ENCODE peak calls at places on chromosomes 4 and X, in ten cellular contexts. One of them, this sample, is unnamed.

GRCh38 chrX:15471016-15471415 is 22.1 kb downstream of the PIR start:
- DNase-seq in H54: no peak
- DNase-seq in stimulated activated CD4-positive, alpha-beta T cell treated with anti-CD3 and anti-CD28 coated beads, Interleukin-15, amount 100 ng/mL, for 48 hours: peak
- DNase-seq in left cardiac atrium: peak
- DNase-seq in psoas muscle: peak
- DNase-seq in activated naive CD8-positive, alpha-beta T cell treated with anti-CD3 and anti-CD28 coated beads for 36 hours: peak
- DNase-seq in nephron progenitor cell: peak
- DNase-seq in stimulated activated CD8-positive, alpha-beta memory T cell treated with anti-CD3 and anti-CD28 coated beads, Interleukin-7, amount 100 ng/mL, for 24 hours: no peak
- DNase-seq in Caki2: peak
- DNase-seq in Ammon's horn: peak
- DNase-seq in this sample: peak

GRCh38 chr4:1012031-1012739 is 759 bp downstream of the FGFRL1 start:
- DNase-seq in Ammon's horn: no peak
- DNase-seq in nephron progenitor cell: peak
- DNase-seq in activated naive CD8-positive, alpha-beta T cell treated with anti-CD3 and anti-CD28 coated beads for 36 hours: peak
- DNase-seq in stimulated activated CD8-positive, alpha-beta memory T cell treated with anti-CD3 and anti-CD28 coated beads, Interleukin-7, amount 100 ng/mL, for 24 hours: no peak
- DNase-seq in H54: peak
- DNase-seq in psoas muscle: no peak
- DNase-seq in stimulated activated CD4-positive, alpha-beta T cell treated with anti-CD3 and anti-CD28 coated beads, Interleukin-15, amount 100 ng/mL, for 48 hours: no peak
- DNase-seq in Caki2: peak
- DNase-seq in left cardiac atrium: no peak
- DNase-seq in this sample: no peak

GRCh38 chr4:173878701-173879100 is 348.7 kb upstream of the HAND2 start:
- DNase-seq in stimulated activated CD8-positive, alpha-beta memory T cell treated with anti-CD3 and anti-CD28 coated beads, Interleukin-7, amount 100 ng/mL, for 24 hours: no peak
- DNase-seq in nephron progenitor cell: no peak
- DNase-seq in left cardiac atrium: peak
- DNase-seq in activated naive CD8-positive, alpha-beta T cell treated with anti-CD3 and anti-CD28 coated beads for 36 hours: no peak
- DNase-seq in H54: no peak
- DNase-seq in psoas muscle: no peak
- DNase-seq in Caki2: no peak
- DNase-seq in Ammon's horn: no peak
- DNase-seq in stimulated activated CD4-positive, alpha-beta T cell treated with anti-CD3 and anti-CD28 coated beads, Interleukin-15, amount 100 ng/mL, for 48 hours: no peak
- DNase-seq in this sample: peak

GRCh38 chr4:139655116-139655515 is 10.5 kb upstream of the MGST2 start:
- DNase-seq in left cardiac atrium: no peak
- DNase-seq in Caki2: no peak
- DNase-seq in psoas muscle: no peak
- DNase-seq in H54: no peak
- DNase-seq in nephron progenitor cell: no peak
- DNase-seq in Ammon's horn: peak
- DNase-seq in stimulated activated CD8-positive, alpha-beta memory T cell treated with anti-CD3 and anti-CD28 coated beads, Interleukin-7, amount 100 ng/mL, for 24 hours: no peak
- DNase-seq in activated naive CD8-positive, alpha-beta T cell treated with anti-CD3 and anti-CD28 coated beads for 36 hours: peak
- DNase-seq in stimulated activated CD4-positive, alpha-beta T cell treated with anti-CD3 and anti-CD28 coated beads, Interleukin-15, amount 100 ng/mL, for 48 hours: no peak
- DNase-seq in this sample: no peak

GRCh38 chrX:68807818-68808217 is 21.0 kb upstream of the EFNB1 start:
- DNase-seq in Caki2: peak
- DNase-seq in stimulated activated CD4-positive, alpha-beta T cell treated with anti-CD3 and anti-CD28 coated beads, Interleukin-15, amount 100 ng/mL, for 48 hours: no peak
- DNase-seq in left cardiac atrium: no peak
- DNase-seq in Ammon's horn: no peak
- DNase-seq in H54: no peak
- DNase-seq in activated naive CD8-positive, alpha-beta T cell treated with anti-CD3 and anti-CD28 coated beads for 36 hours: no peak
- DNase-seq in stimulated activated CD8-positive, alpha-beta memory T cell treated with anti-CD3 and anti-CD28 coated beads, Interleukin-7, amount 100 ng/mL, for 24 hours: no peak
- DNase-seq in psoas muscle: no peak
- DNase-seq in nephron progenitor cell: no peak
- DNase-seq in this sample: no peak

GRCh38 chr4:93103042-93103441 is 725.5 kb upstream of the ATOH1 start:
- DNase-seq in nephron progenitor cell: no peak
- DNase-seq in left cardiac atrium: no peak
- DNase-seq in Caki2: no peak
- DNase-seq in stimulated activated CD8-positive, alpha-beta memory T cell treated with anti-CD3 and anti-CD28 coated beads, Interleukin-7, amount 100 ng/mL, for 24 hours: no peak
- DNase-seq in stimulated activated CD4-positive, alpha-beta T cell treated with anti-CD3 and anti-CD28 coated beads, Interleukin-15, amount 100 ng/mL, for 48 hours: no peak
- DNase-seq in Ammon's horn: no peak
- DNase-seq in activated naive CD8-positive, alpha-beta T cell treated with anti-CD3 and anti-CD28 coated beads for 36 hours: no peak
- DNase-seq in psoas muscle: no peak
- DNase-seq in H54: no peak
- DNase-seq in this sample: no peak

GRCh38 chr4:136754810-136755530 is 777.3 kb downstream of the PCDH18 start:
- DNase-seq in psoas muscle: no peak
- DNase-seq in Ammon's horn: no peak
- DNase-seq in stimulated activated CD8-positive, alpha-beta memory T cell treated with anti-CD3 and anti-CD28 coated beads, Interleukin-7, amount 100 ng/mL, for 24 hours: no peak
- DNase-seq in H54: no peak
- DNase-seq in nephron progenitor cell: no peak
- DNase-seq in activated naive CD8-positive, alpha-beta T cell treated with anti-CD3 and anti-CD28 coated beads for 36 hours: no peak
- DNase-seq in stimulated activated CD4-positive, alpha-beta T cell treated with anti-CD3 and anti-CD28 coated beads, Interleukin-15, amount 100 ng/mL, for 48 hours: no peak
- DNase-seq in Caki2: no peak
- DNase-seq in left cardiac atrium: no peak
- DNase-seq in this sample: no peak

GRCh38 chrX:152926279-152926678 is 28.4 kb downstream of the ZNF185 start:
- DNase-seq in left cardiac atrium: no peak
- DNase-seq in Ammon's horn: peak
- DNase-seq in psoas muscle: no peak
- DNase-seq in stimulated activated CD8-positive, alpha-beta memory T cell treated with anti-CD3 and anti-CD28 coated beads, Interleukin-7, amount 100 ng/mL, for 24 hours: no peak
- DNase-seq in activated naive CD8-positive, alpha-beta T cell treated with anti-CD3 and anti-CD28 coated beads for 36 hours: peak
- DNase-seq in stimulated activated CD4-positive, alpha-beta T cell treated with anti-CD3 and anti-CD28 coated beads, Interleukin-15, amount 100 ng/mL, for 48 hours: peak
- DNase-seq in H54: peak
- DNase-seq in Caki2: peak
- DNase-seq in nephron progenitor cell: peak
- DNase-seq in this sample: no peak

GRCh38 chr4:184347251-184348239 is 126.8 kb downstream of the IRF2 start:
- DNase-seq in Caki2: peak
- DNase-seq in stimulated activated CD8-positive, alpha-beta memory T cell treated with anti-CD3 and anti-CD28 coated beads, Interleukin-7, amount 100 ng/mL, for 24 hours: no peak
- DNase-seq in left cardiac atrium: peak
- DNase-seq in activated naive CD8-positive, alpha-beta T cell treated with anti-CD3 and anti-CD28 coated beads for 36 hours: no peak
- DNase-seq in H54: no peak
- DNase-seq in nephron progenitor cell: peak
- DNase-seq in Ammon's horn: peak
- DNase-seq in stimulated activated CD4-positive, alpha-beta T cell treated with anti-CD3 and anti-CD28 coated beads, Interleukin-15, amount 100 ng/mL, for 48 hours: no peak
- DNase-seq in psoas muscle: peak
- DNase-seq in this sample: peak

GRCh38 chrX:25721564-25721963 is 416.6 kb upstream of the MAGEB18 start:
- DNase-seq in left cardiac atrium: no peak
- DNase-seq in Ammon's horn: no peak
- DNase-seq in activated naive CD8-positive, alpha-beta T cell treated with anti-CD3 and anti-CD28 coated beads for 36 hours: no peak
- DNase-seq in nephron progenitor cell: no peak
- DNase-seq in stimulated activated CD4-positive, alpha-beta T cell treated with anti-CD3 and anti-CD28 coated beads, Interleukin-15, amount 100 ng/mL, for 48 hours: no peak
- DNase-seq in stimulated activated CD8-positive, alpha-beta memory T cell treated with anti-CD3 and anti-CD28 coated beads, Interleukin-7, amount 100 ng/mL, for 24 hours: no peak
- DNase-seq in psoas muscle: no peak
- DNase-seq in H54: no peak
- DNase-seq in Caki2: peak
- DNase-seq in this sample: no peak

GRCh38 chrX:49273181-49273727 is 3.7 kb downstream of the PPP1R3F start:
- DNase-seq in Caki2: no peak
- DNase-seq in psoas muscle: no peak
- DNase-seq in left cardiac atrium: no peak
- DNase-seq in nephron progenitor cell: no peak
- DNase-seq in stimulated activated CD4-positive, alpha-beta T cell treated with anti-CD3 and anti-CD28 coated beads, Interleukin-15, amount 100 ng/mL, for 48 hours: no peak
- DNase-seq in stimulated activated CD8-positive, alpha-beta memory T cell treated with anti-CD3 and anti-CD28 coated beads, Interleukin-7, amount 100 ng/mL, for 24 hours: no peak
- DNase-seq in activated naive CD8-positive, alpha-beta T cell treated with anti-CD3 and anti-CD28 coated beads for 36 hours: peak
- DNase-seq in Ammon's horn: no peak
- DNase-seq in H54: no peak
- DNase-seq in this sample: no peak

GRCh38 chr4:54165438-54165837 is 63.7 kb upstream of the PDGFRA start:
- DNase-seq in H54: peak
- DNase-seq in nephron progenitor cell: no peak
- DNase-seq in psoas muscle: no peak
- DNase-seq in Caki2: peak
- DNase-seq in activated naive CD8-positive, alpha-beta T cell treated with anti-CD3 and anti-CD28 coated beads for 36 hours: no peak
- DNase-seq in stimulated activated CD4-positive, alpha-beta T cell treated with anti-CD3 and anti-CD28 coated beads, Interleukin-15, amount 100 ng/mL, for 48 hours: no peak
- DNase-seq in left cardiac atrium: no peak
- DNase-seq in Ammon's horn: no peak
- DNase-seq in stimulated activated CD8-positive, alpha-beta memory T cell treated with anti-CD3 and anti-CD28 coated beads, Interleukin-7, amount 100 ng/mL, for 24 hours: no peak
- DNase-seq in this sample: no peak

GRCh38 chr4:8585721-8586161 is 5.5 kb downstream of the GPR78 start:
- DNase-seq in Ammon's horn: no peak
- DNase-seq in activated naive CD8-positive, alpha-beta T cell treated with anti-CD3 and anti-CD28 coated beads for 36 hours: no peak
- DNase-seq in Caki2: no peak
- DNase-seq in nephron progenitor cell: no peak
- DNase-seq in stimulated activated CD4-positive, alpha-beta T cell treated with anti-CD3 and anti-CD28 coated beads, Interleukin-15, amount 100 ng/mL, for 48 hours: no peak
- DNase-seq in H54: no peak
- DNase-seq in left cardiac atrium: no peak
- DNase-seq in stimulated activated CD8-positive, alpha-beta memory T cell treated with anti-CD3 and anti-CD28 coated beads, Interleukin-7, amount 100 ng/mL, for 24 hours: no peak
- DNase-seq in psoas muscle: peak
- DNase-seq in this sample: no peak

GRCh38 chrX:147699061-147699460 is 212.7 kb upstream of the FMR1 start:
- DNase-seq in H54: no peak
- DNase-seq in activated naive CD8-positive, alpha-beta T cell treated with anti-CD3 and anti-CD28 coated beads for 36 hours: no peak
- DNase-seq in Caki2: no peak
- DNase-seq in stimulated activated CD4-positive, alpha-beta T cell treated with anti-CD3 and anti-CD28 coated beads, Interleukin-15, amount 100 ng/mL, for 48 hours: no peak
- DNase-seq in psoas muscle: no peak
- DNase-seq in nephron progenitor cell: no peak
- DNase-seq in stimulated activated CD8-positive, alpha-beta memory T cell treated with anti-CD3 and anti-CD28 coated beads, Interleukin-7, amount 100 ng/mL, for 24 hours: no peak
- DNase-seq in left cardiac atrium: no peak
- DNase-seq in Ammon's horn: no peak
- DNase-seq in this sample: no peak

GRCh38 chr4:41072021-41072777 is 142.1 kb downstream of the APBB2 start:
- DNase-seq in activated naive CD8-positive, alpha-beta T cell treated with anti-CD3 and anti-CD28 coated beads for 36 hours: no peak
- DNase-seq in Ammon's horn: peak
- DNase-seq in psoas muscle: no peak
- DNase-seq in Caki2: no peak
- DNase-seq in stimulated activated CD8-positive, alpha-beta memory T cell treated with anti-CD3 and anti-CD28 coated beads, Interleukin-7, amount 100 ng/mL, for 24 hours: no peak
- DNase-seq in stimulated activated CD4-positive, alpha-beta T cell treated with anti-CD3 and anti-CD28 coated beads, Interleukin-15, amount 100 ng/mL, for 48 hours: no peak
- DNase-seq in left cardiac atrium: no peak
- DNase-seq in nephron progenitor cell: no peak
- DNase-seq in H54: no peak
- DNase-seq in this sample: no peak

GRCh38 chrX:20968996-20969395 is 405.2 kb upstream of the CNKSR2 start:
- DNase-seq in left cardiac atrium: no peak
- DNase-seq in activated naive CD8-positive, alpha-beta T cell treated with anti-CD3 and anti-CD28 coated beads for 36 hours: no peak
- DNase-seq in nephron progenitor cell: no peak
- DNase-seq in stimulated activated CD8-positive, alpha-beta memory T cell treated with anti-CD3 and anti-CD28 coated beads, Interleukin-7, amount 100 ng/mL, for 24 hours: no peak
- DNase-seq in psoas muscle: no peak
- DNase-seq in stimulated activated CD4-positive, alpha-beta T cell treated with anti-CD3 and anti-CD28 coated beads, Interleukin-15, amount 100 ng/mL, for 48 hours: no peak
- DNase-seq in Caki2: peak
- DNase-seq in Ammon's horn: no peak
- DNase-seq in H54: no peak
- DNase-seq in this sample: no peak

GRCh38 chrX:133607419-133608348 is 192.4 kb upstream of the GPC4 start:
- DNase-seq in activated naive CD8-positive, alpha-beta T cell treated with anti-CD3 and anti-CD28 coated beads for 36 hours: no peak
- DNase-seq in H54: no peak
- DNase-seq in stimulated activated CD8-positive, alpha-beta memory T cell treated with anti-CD3 and anti-CD28 coated beads, Interleukin-7, amount 100 ng/mL, for 24 hours: no peak
- DNase-seq in left cardiac atrium: no peak
- DNase-seq in Ammon's horn: no peak
- DNase-seq in nephron progenitor cell: no peak
- DNase-seq in psoas muscle: no peak
- DNase-seq in stimulated activated CD4-positive, alpha-beta T cell treated with anti-CD3 and anti-CD28 coated beads, Interleukin-15, amount 100 ng/mL, for 48 hours: no peak
- DNase-seq in Caki2: no peak
- DNase-seq in this sample: no peak

GRCh38 chr4:71126719-71127118 is 133.3 kb downstream of the DCK start:
- DNase-seq in H54: no peak
- DNase-seq in activated naive CD8-positive, alpha-beta T cell treated with anti-CD3 and anti-CD28 coated beads for 36 hours: no peak
- DNase-seq in nephron progenitor cell: no peak
- DNase-seq in Caki2: peak
- DNase-seq in Ammon's horn: no peak
- DNase-seq in left cardiac atrium: no peak
- DNase-seq in stimulated activated CD4-positive, alpha-beta T cell treated with anti-CD3 and anti-CD28 coated beads, Interleukin-15, amount 100 ng/mL, for 48 hours: no peak
- DNase-seq in stimulated activated CD8-positive, alpha-beta memory T cell treated with anti-CD3 and anti-CD28 coated beads, Interleukin-7, amount 100 ng/mL, for 24 hours: no peak
- DNase-seq in psoas muscle: no peak
- DNase-seq in this sample: no peak

GRCh38 chrX:154516655-154517100 is 646 bp upstream of the FAM3A start:
- DNase-seq in Caki2: no peak
- DNase-seq in stimulated activated CD8-positive, alpha-beta memory T cell treated with anti-CD3 and anti-CD28 coated beads, Interleukin-7, amount 100 ng/mL, for 24 hours: no peak
- DNase-seq in H54: no peak
- DNase-seq in nephron progenitor cell: no peak
- DNase-seq in stimulated activated CD4-positive, alpha-beta T cell treated with anti-CD3 and anti-CD28 coated beads, Interleukin-15, amount 100 ng/mL, for 48 hours: no peak
- DNase-seq in left cardiac atrium: no peak
- DNase-seq in psoas muscle: no peak
- DNase-seq in Ammon's horn: peak
- DNase-seq in activated naive CD8-positive, alpha-beta T cell treated with anti-CD3 and anti-CD28 coated beads for 36 hours: no peak
- DNase-seq in this sample: no peak

GRCh38 chr4:18067031-18067430 is 45.5 kb upstream of the LCORL start:
- DNase-seq in Caki2: no peak
- DNase-seq in nephron progenitor cell: no peak
- DNase-seq in stimulated activated CD4-positive, alpha-beta T cell treated with anti-CD3 and anti-CD28 coated beads, Interleukin-15, amount 100 ng/mL, for 48 hours: no peak
- DNase-seq in activated naive CD8-positive, alpha-beta T cell treated with anti-CD3 and anti-CD28 coated beads for 36 hours: no peak
- DNase-seq in H54: no peak
- DNase-seq in Ammon's horn: no peak
- DNase-seq in stimulated activated CD8-positive, alpha-beta memory T cell treated with anti-CD3 and anti-CD28 coated beads, Interleukin-7, amount 100 ng/mL, for 24 hours: no peak
- DNase-seq in left cardiac atrium: no peak
- DNase-seq in psoas muscle: no peak
- DNase-seq in this sample: no peak

GRCh38 chr4:98341309-98341708 is 80.1 kb downstream of the RAP1GDS1 start:
- DNase-seq in H54: no peak
- DNase-seq in Ammon's horn: peak
- DNase-seq in stimulated activated CD4-positive, alpha-beta T cell treated with anti-CD3 and anti-CD28 coated beads, Interleukin-15, amount 100 ng/mL, for 48 hours: no peak
- DNase-seq in Caki2: peak
- DNase-seq in left cardiac atrium: no peak
- DNase-seq in nephron progenitor cell: no peak
- DNase-seq in psoas muscle: no peak
- DNase-seq in stimulated activated CD8-positive, alpha-beta memory T cell treated with anti-CD3 and anti-CD28 coated beads, Interleukin-7, amount 100 ng/mL, for 24 hours: no peak
- DNase-seq in activated naive CD8-positive, alpha-beta T cell treated with anti-CD3 and anti-CD28 coated beads for 36 hours: no peak
- DNase-seq in this sample: no peak

GRCh38 chrX:108091878-108092291 is 307 bp downstream of the ATG4A start:
- DNase-seq in H54: no peak
- DNase-seq in Caki2: no peak
- DNase-seq in nephron progenitor cell: no peak
- DNase-seq in left cardiac atrium: no peak
- DNase-seq in stimulated activated CD8-positive, alpha-beta memory T cell treated with anti-CD3 and anti-CD28 coated beads, Interleukin-7, amount 100 ng/mL, for 24 hours: no peak
- DNase-seq in Ammon's horn: no peak
- DNase-seq in activated naive CD8-positive, alpha-beta T cell treated with anti-CD3 and anti-CD28 coated beads for 36 hours: no peak
- DNase-seq in psoas muscle: peak
- DNase-seq in stimulated activated CD4-positive, alpha-beta T cell treated with anti-CD3 and anti-CD28 coated beads, Interleukin-15, amount 100 ng/mL, for 48 hours: peak
- DNase-seq in this sample: no peak